ENCODE peak calls at places on chromosomes 1 and 21, in six cellular contexts. One of them, this sample, is unnamed.
A peak's percentile ranks its signal among the peaks of the same experiment; 100 is the strongest.

GRCh38 chr21:27519357-27519756 is 552.5 kb upstream of the ADAMTS5 start:
- DNase-seq in C1 segment of cervical spinal cord: no peak
- DNase-seq in NCI-H2081: no peak
- DNase-seq in HFF-Myc: peak; percentile 42
- DNase-seq in fibroblast of the conjunctiva: peak; percentile 70
- DNase-seq in HAP-1: no peak
- DNase-seq in this sample: no peak

GRCh38 chr1:195733826-195734225 is 874.4 kb downstream of the KCNT2 start:
- DNase-seq in C1 segment of cervical spinal cord: no peak
- DNase-seq in HFF-Myc: peak; percentile 38
- DNase-seq in fibroblast of the conjunctiva: no peak
- DNase-seq in HAP-1: peak; percentile 61
- DNase-seq in NCI-H2081: no peak
- DNase-seq in this sample: no peak

GRCh38 chr1:16013220-16013907 is 4.5 kb downstream of the HSPB7 start:
- DNase-seq in fibroblast of the conjunctiva: peak; percentile 40
- DNase-seq in HFF-Myc: no peak
- DNase-seq in NCI-H2081: no peak
- DNase-seq in HAP-1: peak; percentile 34
- DNase-seq in C1 segment of cervical spinal cord: no peak
- DNase-seq in this sample: peak; percentile 42

GRCh38 chr1:234062166-234062565 is 157.7 kb downstream of the SLC35F3 start:
- DNase-seq in HAP-1: no peak
- DNase-seq in fibroblast of the conjunctiva: no peak
- DNase-seq in C1 segment of cervical spinal cord: no peak
- DNase-seq in HFF-Myc: no peak
- DNase-seq in NCI-H2081: no peak
- DNase-seq in this sample: no peak

GRCh38 chr1:19432943-19433609 is 52.3 kb downstream of the CAPZB start:
- DNase-seq in fibroblast of the conjunctiva: no peak
- DNase-seq in C1 segment of cervical spinal cord: no peak
- DNase-seq in HFF-Myc: peak; percentile 64
- DNase-seq in NCI-H2081: no peak
- DNase-seq in HAP-1: no peak
- DNase-seq in this sample: no peak

GRCh38 chr1:63414691-63415090 is 47.3 kb downstream of the ALG6 start:
- DNase-seq in HFF-Myc: no peak
- DNase-seq in HAP-1: no peak
- DNase-seq in C1 segment of cervical spinal cord: no peak
- DNase-seq in NCI-H2081: no peak
- DNase-seq in fibroblast of the conjunctiva: no peak
- DNase-seq in this sample: no peak

GRCh38 chr1:81118550-81118949 is 682.2 kb upstream of the ADGRL2 start:
- DNase-seq in HAP-1: no peak
- DNase-seq in C1 segment of cervical spinal cord: no peak
- DNase-seq in HFF-Myc: no peak
- DNase-seq in NCI-H2081: no peak
- DNase-seq in fibroblast of the conjunctiva: no peak
- DNase-seq in this sample: no peak

GRCh38 chr1:174258148-174258550 is 98.8 kb downstream of the RABGAP1L start:
- DNase-seq in NCI-H2081: peak; percentile 64
- DNase-seq in HFF-Myc: peak; percentile 24
- DNase-seq in HAP-1: peak; percentile 76
- DNase-seq in fibroblast of the conjunctiva: peak; percentile 6
- DNase-seq in C1 segment of cervical spinal cord: no peak
- DNase-seq in this sample: no peak

GRCh38 chr1:155671750-155672149 is 16.8 kb downstream of the YY1AP1 start:
- DNase-seq in HAP-1: no peak
- DNase-seq in NCI-H2081: no peak
- DNase-seq in fibroblast of the conjunctiva: no peak
- DNase-seq in C1 segment of cervical spinal cord: no peak
- DNase-seq in HFF-Myc: no peak
- DNase-seq in this sample: no peak

GRCh38 chr1:151837841-151838490 is 1.7 kb downstream of the C2CD4D start:
- DNase-seq in NCI-H2081: no peak
- DNase-seq in fibroblast of the conjunctiva: no peak
- DNase-seq in C1 segment of cervical spinal cord: no peak
- DNase-seq in HFF-Myc: no peak
- DNase-seq in HAP-1: no peak
- DNase-seq in this sample: no peak

GRCh38 chr1:25563330-25564215 is 20.2 kb downstream of the LDLRAP1 start:
- DNase-seq in C1 segment of cervical spinal cord: peak; percentile 84
- DNase-seq in fibroblast of the conjunctiva: no peak
- DNase-seq in HFF-Myc: no peak
- DNase-seq in HAP-1: no peak
- DNase-seq in NCI-H2081: no peak
- DNase-seq in this sample: no peak

GRCh38 chr1:119594386-119594785 is 53.7 kb downstream of the ZNF697 start:
- DNase-seq in HAP-1: no peak
- DNase-seq in NCI-H2081: no peak
- DNase-seq in fibroblast of the conjunctiva: no peak
- DNase-seq in C1 segment of cervical spinal cord: no peak
- DNase-seq in HFF-Myc: no peak
- DNase-seq in this sample: no peak

GRCh38 chr1:33126411-33127000 is 45.6 kb downstream of the AZIN2 start:
- DNase-seq in fibroblast of the conjunctiva: no peak
- DNase-seq in HFF-Myc: no peak
- DNase-seq in HAP-1: no peak
- DNase-seq in NCI-H2081: no peak
- DNase-seq in C1 segment of cervical spinal cord: no peak
- DNase-seq in this sample: no peak

GRCh38 chr1:167488786-167489185 is 29.5 kb downstream of the CD247 start:
- DNase-seq in HFF-Myc: no peak
- DNase-seq in fibroblast of the conjunctiva: no peak
- DNase-seq in C1 segment of cervical spinal cord: no peak
- DNase-seq in HAP-1: no peak
- DNase-seq in NCI-H2081: no peak
- DNase-seq in this sample: no peak

GRCh38 chr1:201888282-201889033 is at the start of gene SHISA4:
- DNase-seq in C1 segment of cervical spinal cord: peak; percentile 95
- DNase-seq in NCI-H2081: peak; percentile 42
- DNase-seq in HFF-Myc: no peak
- DNase-seq in fibroblast of the conjunctiva: no peak
- DNase-seq in HAP-1: no peak
- DNase-seq in this sample: peak; percentile 88

GRCh38 chr1:203669739-203670138 is 43.1 kb downstream of the ATP2B4 start:
- DNase-seq in HFF-Myc: no peak
- DNase-seq in NCI-H2081: no peak
- DNase-seq in HAP-1: no peak
- DNase-seq in C1 segment of cervical spinal cord: no peak
- DNase-seq in fibroblast of the conjunctiva: peak; percentile 21
- DNase-seq in this sample: no peak

GRCh38 chr1:193406901-193407300 is 220.5 kb upstream of the B3GALT2 start:
- DNase-seq in HFF-Myc: peak; percentile 52
- DNase-seq in fibroblast of the conjunctiva: peak; percentile 45
- DNase-seq in HAP-1: peak; percentile 56
- DNase-seq in NCI-H2081: peak; percentile 74
- DNase-seq in C1 segment of cervical spinal cord: no peak
- DNase-seq in this sample: no peak

GRCh38 chr1:229714964-229715603 is 89.0 kb downstream of the URB2 start:
- DNase-seq in NCI-H2081: peak; percentile 14
- DNase-seq in fibroblast of the conjunctiva: no peak
- DNase-seq in HFF-Myc: no peak
- DNase-seq in HAP-1: peak; percentile 13
- DNase-seq in C1 segment of cervical spinal cord: no peak
- DNase-seq in this sample: no peak

GRCh38 chr1:38095337-38096030 is 48.9 kb upstream of the POU3F1 start:
- DNase-seq in NCI-H2081: peak; percentile 96
- DNase-seq in HAP-1: peak; percentile 97
- DNase-seq in C1 segment of cervical spinal cord: no peak
- DNase-seq in fibroblast of the conjunctiva: no peak
- DNase-seq in HFF-Myc: no peak
- DNase-seq in this sample: no peak

This sample was measured in lower lobe of right lung.